ENCODE peak calls at places on chromosomes 11 and 22, in five cellular contexts. L is WERI-Rb-1, N is brain microvascular endothelial cell, X is NCI-H2081, B is NCI-H1436 treated with DMSO at 0.1 percent for 48 hours. F is an unnamed sample.

GRCh38 chr11:105719073-105719846 is 109.4 kb downstream of the GRIA4 start:
- DNase-seq in L (no peak), B (peak), X (peak), N (peak), F (no peak)

GRCh38 chr11:46207270-46207669 is 70.2 kb upstream of the CREB3L1 start:
- DNase-seq in N (no peak), L (peak), B (no peak), X (no peak), F (no peak)

GRCh38 chr11:116219171-116219635 is 553.6 kb downstream of the BUD13 start:
- DNase-seq in N (no peak), X (peak), B (no peak), L (no peak), F (peak)

GRCh38 chr22:44888491-44888941 is 121.3 kb downstream of the PHF21B start:
- DNase-seq in L (no peak), N (no peak), X (no peak), B (no peak), F (no peak)

GRCh38 chr11:134224710-134225662 is 515 bp downstream of the VPS26B start:
- DNase-seq in L (peak), B (no peak), N (no peak), X (peak), F (no peak)

GRCh38 chr11:125398994-125399638 is 96.9 kb downstream of the FEZ1 start:
- DNase-seq in B (no peak), N (no peak), L (no peak), X (no peak), F (no peak)

GRCh38 chr11:2114430-2115241 is 24.6 kb downstream of the IGF2 start:
- DNase-seq in L (no peak), X (no peak), N (no peak), B (no peak), F (no peak)

GRCh38 chr11:11347583-11347982 is 5.5 kb downstream of the CSNK2A3 start:
- DNase-seq in B (no peak), N (no peak), X (no peak), L (no peak), F (no peak)

GRCh38 chr11:122159173-122159701 is 43.2 kb upstream of the BLID start:
- DNase-seq in B (no peak), N (no peak), L (no peak), X (no peak), F (no peak)

GRCh38 chr11:27385245-27385644 is 22.2 kb upstream of the CCDC34 start:
- DNase-seq in X (no peak), N (peak), B (no peak), L (no peak), F (no peak)

GRCh38 chr11:96050435-96051182 is 126.7 kb upstream of the MTMR2 start:
- DNase-seq in L (peak), B (no peak), N (peak), X (no peak), F (no peak)

GRCh38 chr11:95487391-95487790 is 256.4 kb upstream of the SESN3 start:
- DNase-seq in X (no peak), L (no peak), B (no peak), N (no peak), F (no peak)

GRCh38 chr11:130448416-130449068 is at the start of gene ADAMTS15:
- DNase-seq in B (peak), L (peak), X (peak), N (peak), F (peak)

GRCh38 chr11:60641940-60642339 is 57.5 kb upstream of the MS4A8 start:
- DNase-seq in B (no peak), L (no peak), N (no peak), X (no peak), F (no peak)

GRCh38 chr11:84687433-84687832 is 939.7 kb downstream of the DLG2 start:
- DNase-seq in L (no peak), X (no peak), N (no peak), B (no peak), F (no peak)